ENCODE peak calls at places on chromosome 14, in eight cellular contexts. One of them, this sample, is unnamed.

GRCh38 chr14:99036594-99037293 is 235.3 kb downstream of the BCL11B start:
- DNase-seq in sigmoid colon: no peak
- DNase-seq in fibroblast of lung: no peak
- DNase-seq in transverse colon: no peak
- DNase-seq in lower lobe of right lung: peak; percentile 73
- DNase-seq in lung: no peak
- DNase-seq in kidney: no peak
- DNase-seq in CD4-positive, alpha-beta T cell: no peak
- DNase-seq in this sample: no peak

GRCh38 chr14:69291891-69292586 is 32.1 kb downstream of the GALNT16 start:
- DNase-seq in sigmoid colon: no peak
- DNase-seq in fibroblast of lung: no peak
- DNase-seq in transverse colon: no peak
- DNase-seq in lower lobe of right lung: no peak
- DNase-seq in lung: no peak
- DNase-seq in kidney: peak; percentile 29
- DNase-seq in CD4-positive, alpha-beta T cell: no peak
- DNase-seq in this sample: no peak

GRCh38 chr14:71525663-71526246 is 406.5 kb upstream of the RGS6 start:
- DNase-seq in sigmoid colon: no peak
- DNase-seq in fibroblast of lung: no peak
- DNase-seq in transverse colon: no peak
- DNase-seq in lower lobe of right lung: no peak
- DNase-seq in lung: no peak
- DNase-seq in kidney: no peak
- DNase-seq in CD4-positive, alpha-beta T cell: no peak
- DNase-seq in this sample: peak; percentile 51

GRCh38 chr14:41615011-41615595 is 8.4 kb downstream of the LRFN5 start:
- DNase-seq in sigmoid colon: no peak
- DNase-seq in fibroblast of lung: peak; percentile 43
- DNase-seq in transverse colon: no peak
- DNase-seq in lower lobe of right lung: no peak
- DNase-seq in lung: no peak
- DNase-seq in kidney: no peak
- DNase-seq in CD4-positive, alpha-beta T cell: no peak
- DNase-seq in this sample: no peak

GRCh38 chr14:50040401-50040775 is 76.0 kb downstream of the VCPKMT start:
- DNase-seq in sigmoid colon: no peak
- DNase-seq in fibroblast of lung: peak; percentile 71
- DNase-seq in transverse colon: peak; percentile 57
- DNase-seq in lower lobe of right lung: no peak
- DNase-seq in lung: no peak
- DNase-seq in kidney: no peak
- DNase-seq in CD4-positive, alpha-beta T cell: peak; percentile 38
- DNase-seq in this sample: no peak

GRCh38 chr14:68655961-68656360 is 136.9 kb downstream of the ZFP36L1 start:
- DNase-seq in sigmoid colon: no peak
- DNase-seq in fibroblast of lung: no peak
- DNase-seq in transverse colon: no peak
- DNase-seq in lower lobe of right lung: no peak
- DNase-seq in lung: no peak
- DNase-seq in kidney: no peak
- DNase-seq in CD4-positive, alpha-beta T cell: no peak
- DNase-seq in this sample: no peak

GRCh38 chr14:52013984-52014600 is 24.7 kb downstream of the RTRAF start:
- DNase-seq in sigmoid colon: no peak
- DNase-seq in fibroblast of lung: no peak
- DNase-seq in transverse colon: no peak
- DNase-seq in lower lobe of right lung: no peak
- DNase-seq in lung: no peak
- DNase-seq in kidney: no peak
- DNase-seq in CD4-positive, alpha-beta T cell: no peak
- DNase-seq in this sample: no peak

GRCh38 chr14:68401855-68402254 is 391.0 kb downstream of the ZFP36L1 start:
- DNase-seq in sigmoid colon: no peak
- DNase-seq in fibroblast of lung: no peak
- DNase-seq in transverse colon: no peak
- DNase-seq in lower lobe of right lung: no peak
- DNase-seq in lung: no peak
- DNase-seq in kidney: no peak
- DNase-seq in CD4-positive, alpha-beta T cell: no peak
- DNase-seq in this sample: no peak

GRCh38 chr14:105059917-105060565 is 5.2 kb downstream of the GPR132 start:
- DNase-seq in sigmoid colon: no peak
- DNase-seq in fibroblast of lung: no peak
- DNase-seq in transverse colon: no peak
- DNase-seq in lower lobe of right lung: no peak
- DNase-seq in lung: no peak
- DNase-seq in kidney: peak; percentile 67
- DNase-seq in CD4-positive, alpha-beta T cell: no peak
- DNase-seq in this sample: no peak

GRCh38 chr14:102362084-102362483 is 606 bp downstream of the CINP start:
- DNase-seq in sigmoid colon: no peak
- DNase-seq in fibroblast of lung: peak; percentile 13
- DNase-seq in transverse colon: no peak
- DNase-seq in lower lobe of right lung: no peak
- DNase-seq in lung: no peak
- DNase-seq in kidney: no peak
- DNase-seq in CD4-positive, alpha-beta T cell: no peak
- DNase-seq in this sample: no peak

DNA sequence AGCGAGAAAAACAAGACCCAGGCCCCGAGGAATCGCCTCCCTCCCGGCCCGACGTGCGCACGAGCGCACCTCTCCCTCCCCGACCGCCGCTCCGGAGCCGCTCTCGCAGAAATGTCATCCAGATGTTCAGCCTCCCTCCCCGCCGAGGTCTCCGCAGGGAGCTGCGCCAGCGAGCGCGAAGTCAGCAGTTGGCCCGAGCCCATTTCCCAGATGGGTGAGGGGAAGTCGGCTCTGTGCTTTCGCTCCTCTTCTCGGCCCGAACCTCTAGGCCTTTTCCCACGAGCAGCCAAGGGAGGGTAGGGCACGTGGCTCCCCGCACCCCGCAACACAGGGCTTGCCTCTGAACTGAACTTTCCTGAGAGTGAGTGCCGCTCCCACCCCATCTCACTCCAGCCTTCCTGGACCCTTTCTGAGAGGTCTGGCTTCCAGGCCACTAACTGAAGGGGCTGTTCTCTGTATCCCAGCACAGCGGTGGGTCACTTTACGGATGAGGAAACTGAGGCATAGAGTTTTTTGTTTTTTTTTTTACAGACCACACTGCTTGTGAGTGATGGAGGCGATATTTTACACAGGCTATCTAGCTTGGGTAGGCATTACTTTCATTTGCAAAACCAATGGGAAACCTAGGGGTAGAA is 1.0 kb upstream of the TGFB3 start:
- DNase-seq in sigmoid colon: peak; percentile 90
- DNase-seq in fibroblast of lung: peak; percentile 80
- DNase-seq in transverse colon: peak; percentile 59
- DNase-seq in lower lobe of right lung: peak; percentile 69
- DNase-seq in lung: peak; percentile 62
- DNase-seq in kidney: peak; percentile 91
- DNase-seq in CD4-positive, alpha-beta T cell: no peak
- DNase-seq in this sample: no peak
- TF ChIP-seq CTCF in sigmoid colon: peak; percentile 27
- TF ChIP-seq CTCF in fibroblast of lung: no peak
- TF ChIP-seq CTCF in transverse colon: no peak
- TF ChIP-seq CTCF in lower lobe of right lung: no peak
- TF ChIP-seq CTCF in lung: no peak
- TF ChIP-seq CTCF in kidney: no peak
- TF ChIP-seq CTCF in CD4-positive, alpha-beta T cell: no peak
- TF ChIP-seq CTCF in this sample: no peak

DNA sequence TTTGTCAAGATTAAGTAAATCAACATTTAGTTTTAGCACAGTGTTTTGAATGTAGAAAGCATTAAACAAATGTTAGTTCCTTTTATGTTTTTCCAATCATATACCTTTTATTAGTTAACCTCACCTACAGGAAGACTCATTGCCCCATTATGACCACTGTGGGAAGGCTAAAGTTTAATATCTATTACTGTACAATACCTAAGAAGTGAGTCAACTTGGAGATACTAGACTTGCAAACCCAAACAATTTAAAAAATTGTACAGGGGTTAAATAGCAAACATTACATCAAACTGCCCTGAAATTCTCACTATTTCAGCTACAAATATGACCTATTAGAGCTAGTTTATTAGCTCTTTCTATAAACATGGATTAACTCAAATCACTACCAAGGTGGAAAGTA is 8.6 kb upstream of the G2E3 start:
- DNase-seq in sigmoid colon: no peak
- DNase-seq in fibroblast of lung: no peak
- DNase-seq in transverse colon: no peak
- DNase-seq in lower lobe of right lung: no peak
- DNase-seq in lung: no peak
- DNase-seq in kidney: no peak
- DNase-seq in CD4-positive, alpha-beta T cell: no peak
- DNase-seq in this sample: peak; percentile 20
- H3K27ac ChIP-seq in sigmoid colon: no peak overlapping the region
- H3K27ac ChIP-seq in fibroblast of lung: no peak overlapping the region
- H3K27ac ChIP-seq in transverse colon: no peak overlapping the region
- H3K27ac ChIP-seq in lower lobe of right lung: no peak overlapping the region
- H3K27ac ChIP-seq in lung: no peak overlapping the region
- H3K27ac ChIP-seq in kidney: no peak overlapping the region
- H3K27ac ChIP-seq in CD4-positive, alpha-beta T cell: no peak overlapping the region
- H3K27ac ChIP-seq in this sample: no peak overlapping the region

DNA sequence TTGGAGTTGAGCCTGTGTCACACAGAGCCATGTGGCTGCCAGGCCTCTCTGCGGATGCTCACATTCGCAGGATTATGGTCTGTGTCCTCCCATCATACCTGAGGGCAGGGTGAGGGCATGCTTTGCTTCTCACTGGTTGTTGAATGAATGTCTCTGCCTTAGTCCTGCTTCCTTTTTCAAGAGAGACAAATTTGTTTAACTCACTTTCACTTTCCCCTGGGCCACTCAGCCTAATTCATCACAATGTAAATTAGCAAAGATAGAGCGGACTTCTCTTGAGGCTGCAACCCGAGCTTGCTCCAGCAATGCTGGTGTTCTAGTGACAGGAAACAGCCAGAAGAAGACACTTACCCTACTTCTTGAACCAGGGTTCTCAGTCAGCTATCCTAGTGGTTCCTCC is 35.5 kb upstream of the PAX9 start:
- DNase-seq in sigmoid colon: no peak
- DNase-seq in fibroblast of lung: no peak
- DNase-seq in transverse colon: no peak
- DNase-seq in lower lobe of right lung: no peak
- DNase-seq in lung: no peak
- DNase-seq in kidney: no peak
- DNase-seq in CD4-positive, alpha-beta T cell: no peak
- DNase-seq in this sample: no peak
- H3K9me3 ChIP-seq in sigmoid colon: no peaks in the 10 kb centered on the region
- H3K9me3 ChIP-seq in fibroblast of lung: no peaks in the 10 kb centered on the region
- H3K9me3 ChIP-seq in transverse colon: no peaks in the 10 kb centered on the region
- H3K9me3 ChIP-seq in lower lobe of right lung: no peaks in the 10 kb centered on the region
- H3K9me3 ChIP-seq in lung: no peaks in the 10 kb centered on the region
- H3K9me3 ChIP-seq in kidney: no peaks in the 10 kb centered on the region
- H3K9me3 ChIP-seq in CD4-positive, alpha-beta T cell: no peaks in the 10 kb centered on the region
- H3K9me3 ChIP-seq in this sample: no peaks in the 10 kb centered on the region

DNA sequence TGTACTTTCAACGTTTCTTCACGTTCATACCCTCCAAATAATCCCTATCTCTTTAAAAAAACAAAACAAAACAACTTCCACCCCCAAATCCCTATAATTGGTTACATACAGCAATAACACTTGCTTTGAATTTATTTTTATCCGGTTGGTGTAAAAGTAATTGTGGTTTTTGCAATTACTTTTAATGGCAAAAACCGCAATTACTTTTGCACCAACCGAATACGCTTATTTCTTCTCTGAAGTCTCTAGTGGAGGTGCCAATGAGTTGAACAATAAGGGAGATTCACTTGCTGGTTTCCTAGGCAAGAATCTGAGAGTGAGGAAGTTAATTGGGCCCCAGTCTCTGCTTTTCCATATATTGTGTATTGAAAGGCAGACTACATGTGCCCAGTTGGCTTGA is 133.3 kb downstream of the DACT1 start:
- DNase-seq in sigmoid colon: no peak
- DNase-seq in fibroblast of lung: no peak
- DNase-seq in transverse colon: no peak
- DNase-seq in lower lobe of right lung: no peak
- DNase-seq in lung: no peak
- DNase-seq in kidney: no peak
- DNase-seq in CD4-positive, alpha-beta T cell: no peak
- DNase-seq in this sample: no peak
- TF ChIP-seq CTCF in sigmoid colon: no peak
- TF ChIP-seq CTCF in fibroblast of lung: no peak
- TF ChIP-seq CTCF in transverse colon: no peak
- TF ChIP-seq CTCF in lower lobe of right lung: no peak
- TF ChIP-seq CTCF in lung: no peak
- TF ChIP-seq CTCF in kidney: no peak
- TF ChIP-seq CTCF in CD4-positive, alpha-beta T cell: no peak
- TF ChIP-seq CTCF in this sample: no peak

GRCh38 chr14:22502551-22502950 is 86.5 kb downstream of the DAD1 start:
- DNase-seq in sigmoid colon: no peak
- DNase-seq in fibroblast of lung: no peak
- DNase-seq in transverse colon: no peak
- DNase-seq in lower lobe of right lung: no peak
- DNase-seq in lung: no peak
- DNase-seq in kidney: no peak
- DNase-seq in CD4-positive, alpha-beta T cell: no peak
- DNase-seq in this sample: no peak
- H3K27ac ChIP-seq in sigmoid colon: no peak overlapping the region
- H3K27ac ChIP-seq in fibroblast of lung: no peak overlapping the region
- H3K27ac ChIP-seq in transverse colon: peak overlapping the region; percentile 60
- H3K27ac ChIP-seq in lower lobe of right lung: no peak overlapping the region
- H3K27ac ChIP-seq in lung: no peak overlapping the region
- H3K27ac ChIP-seq in kidney: no peak overlapping the region
- H3K27ac ChIP-seq in CD4-positive, alpha-beta T cell: peak overlapping the region; percentile 75
- H3K27ac ChIP-seq in this sample: no peak overlapping the region

This sample was measured in cardiac muscle cell.